ENCODE peak calls at places on chromosomes 11 and 22, in eight cellular contexts. U is CD4-positive, alpha-beta T cell; Z is nephron progenitor cell; N is RWPE1; T is fibroblast of pulmonary artery; H is cardiac muscle cell; M is BJ; L is epithelial cell of esophagus. G is an unnamed sample.

GRCh38 chr11:1237128-1237580 is 14.3 kb downstream of the MUC5B start:
- DNase-seq in N (no peak), L (no peak), U (no peak), T (no peak), Z (peak), M (no peak), H (no peak), G (no peak)

GRCh38 chr11:724063-724732 is 18.2 kb downstream of the EPS8L2 start:
- DNase-seq in M (no peak), T (no peak), H (no peak), L (no peak), N (no peak), Z (no peak), U (no peak), G (no peak)

GRCh38 chr11:122808494-122808893 is 29.8 kb upstream of the CRTAM start:
- DNase-seq in L (peak), T (peak), M (no peak), U (no peak), H (no peak), Z (no peak), N (no peak), G (no peak)

GRCh38 chr22:46986788-46987187 is 224.3 kb downstream of the TBC1D22A start:
- DNase-seq in L (no peak), H (no peak), T (no peak), N (no peak), U (no peak), M (no peak), Z (no peak), G (no peak)

GRCh38 chr11:70584786-70585545 is 186.6 kb downstream of the CTTN start:
- DNase-seq in T (no peak), H (no peak), Z (no peak), M (no peak), L (no peak), U (no peak), N (no peak), G (no peak)

GRCh38 chr11:64920124-64920523 is 3.1 kb upstream of the ATG2A start:
- DNase-seq in L (no peak), U (no peak), T (no peak), H (no peak), M (no peak), N (no peak), Z (no peak), G (no peak)

GRCh38 chr11:117950320-117950719 is 21.1 kb upstream of the TMPRSS13 start:
- DNase-seq in M (no peak), H (peak), L (no peak), T (no peak), Z (no peak), N (no peak), U (peak), G (no peak)

GRCh38 chr11:103892603-103893002 is 143.8 kb upstream of the DDI1 start:
- DNase-seq in H (no peak), M (no peak), T (peak), Z (no peak), L (peak), N (peak), U (no peak), G (peak)

GRCh38 chr11:64710418-64711137 is 12.4 kb downstream of the NRXN2 start:
- DNase-seq in Z (no peak), U (no peak), N (peak), M (no peak), H (no peak), L (no peak), T (no peak), G (peak)

GRCh38 chr22:45366713-45367112 is 46.7 kb downstream of the SMC1B start:
- DNase-seq in H (no peak), U (no peak), N (no peak), T (no peak), Z (no peak), L (no peak), M (no peak), G (no peak)

GRCh38 chr22:19761500-19762314 is 1.1 kb downstream of the TBX1 start:
- DNase-seq in N (no peak), L (peak), Z (no peak), M (no peak), H (peak), U (no peak), T (no peak), G (no peak)

GRCh38 chr11:15629690-15630321 is 515.1 kb downstream of the INSC start:
- DNase-seq in U (no peak), M (no peak), N (peak), Z (peak), T (peak), L (peak), H (peak), G (peak)
- TF ChIP-seq CTCF in U (no peak), M (no peak), N (no peak), Z (peak), T (peak), L (peak), H (peak), G (peak)

DNA sequence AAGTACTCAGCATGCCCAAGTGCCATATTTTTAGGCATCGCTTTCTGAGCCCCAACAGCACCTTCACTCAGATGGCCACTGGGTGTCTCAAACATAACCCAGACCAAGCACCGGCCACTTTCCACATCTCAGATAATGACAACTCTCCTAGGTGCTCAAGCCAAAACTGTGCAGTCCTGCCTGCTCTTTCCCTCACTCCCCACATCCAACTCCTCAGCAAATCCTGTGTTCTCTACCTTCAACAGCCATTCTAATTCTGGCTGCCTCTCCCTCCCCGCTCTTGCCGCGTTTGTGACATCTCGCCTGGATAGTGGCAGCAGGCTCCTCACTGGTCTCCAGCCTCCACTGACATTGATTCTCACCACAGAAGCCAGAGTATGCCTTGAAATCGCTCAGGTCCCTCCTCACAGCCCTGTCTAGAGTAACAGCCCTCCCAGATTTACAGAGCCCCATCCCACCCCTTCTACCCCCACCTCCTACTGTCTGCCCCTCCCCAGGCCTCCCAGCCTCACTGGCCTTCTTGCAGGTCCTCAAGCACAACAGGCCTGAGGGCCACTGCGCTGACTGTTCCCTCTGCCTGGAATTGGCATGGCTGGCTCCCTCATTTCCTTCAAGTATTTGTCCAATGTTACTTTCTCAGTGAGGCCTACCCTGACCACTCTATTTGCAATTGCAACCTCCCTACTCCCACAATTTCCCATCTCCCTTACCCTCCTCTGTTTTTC is 1.3 kb upstream of the PHETA2 start:
- DNase-seq in M (no peak), N (no peak), U (no peak), H (peak), T (no peak), Z (no peak), L (no peak), G (no peak)
- TF ChIP-seq CTCF in M (no peak), N (no peak), U (no peak), H (no peak), T (no peak), Z (no peak), L (no peak), G (no peak)

GRCh38 chr11:107017104-107017432 is 1.2 kb downstream of the GUCY1A2 start:
- DNase-seq in N (no peak), Z (peak), M (no peak), T (peak), H (no peak), U (no peak), L (no peak), G (no peak)

GRCh38 chr11:107014871-107015270 is 3.4 kb downstream of the GUCY1A2 start:
- DNase-seq in N (no peak), M (no peak), Z (no peak), L (peak), U (no peak), T (peak), H (no peak), G (peak)

GRCh38 chr11:107018902-107019493 is 722 bp upstream of the GUCY1A2 start:
- DNase-seq in L (peak), Z (peak), N (peak), T (peak), M (no peak), U (no peak), H (peak), G (peak)

GRCh38 chr11:107018274-107018901 is at the start of gene GUCY1A2:
- DNase-seq in L (no peak), T (no peak), Z (peak), N (no peak), H (peak), M (no peak), U (no peak), G (no peak)

GRCh38 chr11:107017433-107018227 is 646 bp downstream of the GUCY1A2 start:
- DNase-seq in Z (peak), T (peak), M (no peak), H (peak), L (peak), U (no peak), N (peak), G (peak)
- TF ChIP-seq CTCF in Z (peak), T (peak), M (peak), H (peak), L (peak), U (no peak), N (peak), G (peak)

DNA sequence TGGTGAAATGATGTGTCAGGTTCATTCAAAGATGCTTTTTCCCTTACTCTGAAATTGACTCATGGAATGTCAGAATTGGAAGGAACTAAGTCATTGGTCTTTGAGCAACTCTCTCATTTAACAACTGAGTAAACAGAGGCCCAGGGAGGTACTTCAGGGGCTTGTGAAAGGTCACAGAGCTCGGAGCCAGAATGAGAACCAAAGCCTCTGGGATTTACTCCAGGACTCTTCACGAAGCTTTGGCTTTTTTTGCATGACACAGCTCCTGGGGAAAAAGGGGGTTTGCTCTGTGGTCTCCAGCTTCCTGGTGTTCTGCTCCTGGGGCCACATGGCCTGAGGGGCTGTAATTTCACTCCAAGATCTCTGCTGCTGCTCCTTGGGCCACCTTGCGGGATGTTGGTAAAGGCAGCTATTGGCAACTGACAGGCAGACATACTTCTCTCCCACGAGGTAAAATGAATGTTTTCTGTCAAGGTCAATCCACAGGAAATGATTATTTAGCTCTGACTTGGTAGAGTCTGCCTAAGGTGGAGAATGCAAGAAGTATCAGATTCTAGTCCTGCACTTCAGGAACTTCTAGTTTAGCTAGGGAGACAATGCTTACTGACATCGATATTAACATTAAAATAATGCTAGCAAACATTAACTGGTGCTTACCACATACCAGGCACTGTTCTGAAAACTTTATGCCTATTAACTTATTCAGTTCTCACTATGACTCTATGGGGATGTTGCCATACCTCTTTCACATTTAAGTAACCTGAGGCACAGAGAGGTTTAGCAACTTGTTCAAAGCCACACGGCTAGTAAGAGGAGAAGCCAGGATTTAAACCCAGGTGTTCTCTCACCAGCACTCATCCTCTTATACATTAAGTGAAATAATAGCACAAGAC is 16.1 kb downstream of the PKNOX2 start:
- DNase-seq in N (no peak), T (peak), L (no peak), U (no peak), Z (no peak), H (no peak), M (no peak), G (no peak)
- TF ChIP-seq CTCF in N (no peak), T (no peak), L (no peak), U (no peak), Z (no peak), H (no peak), M (no peak), G (no peak)

GRCh38 chr22:40182231-40182835 is 4.6 kb downstream of the TNRC6B start:
- DNase-seq in M (no peak), L (peak), U (no peak), N (no peak), T (no peak), Z (no peak), H (no peak), G (no peak)
- TF ChIP-seq CTCF in M (no peak), L (no peak), U (no peak), N (no peak), T (no peak), Z (no peak), H (no peak), G (no peak)

G was measured in MCF 10A.